ENCODE peak calls at places on chromosomes 7 and 10, in four cellular contexts. D is activated T-helper 1 cell treated with anti-CD3 and anti-CD28 coated beads, Interleukin-12 subunit alpha, Interleukin-12 subunit beta, Interleukin-2, Interleukin-4 antibody, amounts not matched to agents 30 ng/mL and 10 ng/mL and 1 ng/mL, durations not matched to agents 14 hours and 24 hours and 36 hours; Y is stimulated activated CD4-positive, alpha-beta T cell treated with anti-CD3 and anti-CD28 coated beads, Interleukin-1b, Interleukin-23, amount 100 ng/mL, for 24 hours; F is NCI-H1092 treated with DMSO at 0.1 percent for 48 hours. O is an unnamed sample.
A peak's percentile ranks its signal among the peaks of the same experiment; 100 is the strongest.

GRCh38 chr7:11261470-11261869 is 287.8 kb downstream of the PHF14 start:
- DNase-seq in D (no peak), Y (no peak), F (peak; percentile 97), O (no peak)

GRCh38 chr7:66640802-66641525 is 12.3 kb downstream of the KCTD7 start:
- DNase-seq in D (no peak), Y (no peak), F (no peak), O (no peak)

GRCh38 chr7:20330797-20331230 is at the start of gene ITGB8:
- DNase-seq in D (no peak), Y (no peak), F (peak; percentile 77), O (no peak)

GRCh38 chr10:10869592-10869991 is 148.1 kb upstream of the CELF2 start:
- DNase-seq in D (no peak), Y (no peak), F (no peak), O (peak; percentile 63)

GRCh38 chr7:44286182-44286617 is 39.2 kb downstream of the CAMK2B start:
- DNase-seq in D (no peak), Y (no peak), F (no peak), O (no peak)

GRCh38 chr10:79937661-79938226 is 11.2 kb downstream of the SFTPD start:
- DNase-seq in D (no peak), Y (no peak), F (no peak), O (no peak)

GRCh38 chr10:72688208-72688651 is 3.7 kb upstream of the MCU start:
- DNase-seq in D (no peak), Y (no peak), F (no peak), O (peak; percentile 83)

GRCh38 chr7:128105228-128106022 is 74.2 kb upstream of the LRRC4 start:
- DNase-seq in D (no peak), Y (no peak), F (no peak), O (no peak)

GRCh38 chr7:141978351-141978750 is 4.8 kb upstream of the TAS2R38 start:
- DNase-seq in D (no peak), Y (no peak), F (no peak), O (no peak)

GRCh38 chr10:132972149-132972985 is 30.0 kb upstream of the CFAP46 start:
- DNase-seq in D (no peak), Y (no peak), F (no peak), O (no peak)

GRCh38 chr10:77943086-77943901 is 16.7 kb upstream of the DLG5 start:
- DNase-seq in D (no peak), Y (no peak), F (no peak), O (peak; percentile 48)

GRCh38 chr10:55629792-55630490 is 731.1 kb downstream of the ZWINT start:
- DNase-seq in D (no peak), Y (no peak), F (no peak), O (peak; percentile 43)

GRCh38 chr10:101492814-101493213 is 95.2 kb downstream of the POLL start:
- DNase-seq in D (no peak), Y (no peak), F (no peak), O (no peak)

GRCh38 chr7:69654381-69654780 is 56.1 kb downstream of the AUTS2 start:
- DNase-seq in D (no peak), Y (no peak), F (peak; percentile 93), O (no peak)

GRCh38 chr10:112370424-112370819 is 3.5 kb upstream of the ACSL5 start:
- DNase-seq in D (no peak), Y (no peak), F (no peak), O (no peak)

GRCh38 chr10:125038637-125039036 is 96.7 kb downstream of the ZRANB1 start:
- DNase-seq in D (no peak), Y (no peak), F (no peak), O (no peak)

GRCh38 chr10:98299341-98299740 is 31.3 kb upstream of the LOXL4 start:
- DNase-seq in D (no peak), Y (no peak), F (no peak), O (peak; percentile 26)

GRCh38 chr10:119616879-119617580 is 20.3 kb upstream of the TIAL1 start:
- DNase-seq in D (no peak), Y (no peak), F (no peak), O (no peak)

GRCh38 chr7:46256870-46257528 is 335.9 kb upstream of the IGFBP3 start:
- DNase-seq in D (no peak), Y (no peak), F (no peak), O (no peak)

GRCh38 chr10:45373003-45373782 is 823 bp upstream of the ALOX5 start:
- DNase-seq in D (peak; percentile 26), Y (no peak), F (peak; percentile 8), O (no peak)

GRCh38 chr7:1843921-1844335 is 173.9 kb downstream of the ELFN1 start:
- DNase-seq in D (no peak), Y (no peak), F (no peak), O (no peak)

GRCh38 chr10:124035928-124036558 is 57.4 kb downstream of the CHST15 start:
- DNase-seq in D (peak; percentile 20), Y (no peak), F (no peak), O (peak; percentile 16)

GRCh38 chr10:20272575-20272974 is 456.3 kb downstream of the PLXDC2 start:
- DNase-seq in D (no peak), Y (no peak), F (no peak), O (no peak)

GRCh38 chr10:34333513-34333912 is 481.6 kb downstream of the PARD3 start:
- DNase-seq in D (no peak), Y (no peak), F (no peak), O (no peak)

GRCh38 chr10:46232084-46232483 is 54.7 kb upstream of the ANTXRL start:
- DNase-seq in D (no peak), Y (no peak), F (no peak), O (no peak)

GRCh38 chr10:80554050-80554449 is 16.3 kb downstream of the SH2D4B start:
- DNase-seq in D (no peak), Y (no peak), F (no peak), O (no peak)

GRCh38 chr7:45267262-45267661 is 109.7 kb downstream of the RAMP3 start:
- DNase-seq in D (no peak), Y (no peak), F (no peak), O (peak; percentile 4)

GRCh38 chr7:73892003-73892975 is 31.3 kb downstream of the TMEM270 start:
- DNase-seq in D (no peak), Y (no peak), F (peak; percentile 30), O (peak; percentile 53)

GRCh38 chr10:44743539-44743938 is 167.6 kb upstream of the TMEM72 start:
- DNase-seq in D (no peak), Y (no peak), F (no peak), O (no peak)

GRCh38 chr7:2939193-2939885 is 95.2 kb upstream of the GNA12 start:
- DNase-seq in D (no peak), Y (no peak), F (no peak), O (no peak)

GRCh38 chr10:69100136-69100872 is 12.4 kb downstream of the SRGN start:
- DNase-seq in D (no peak), Y (no peak), F (no peak), O (no peak)